ENCODE peak calls at places on chromosome 18, in eight cellular contexts. One of them, this sample, is unnamed.

GRCh38 chr18:41378628-41379027 is 576.4 kb upstream of the PIK3C3 start:
- DNase-seq in astrocyte: peak
- DNase-seq in HepG2: no peak
- DNase-seq in K562: no peak
- DNase-seq in PC-3: peak
- DNase-seq in fibroblast of lung: peak
- DNase-seq in neural progenitor cell: peak
- DNase-seq in GM23248: peak
- DNase-seq in this sample: peak

GRCh38 chr18:63161728-63162195 is 157.8 kb downstream of the BCL2 start:
- DNase-seq in astrocyte: peak
- DNase-seq in HepG2: peak
- DNase-seq in K562: peak
- DNase-seq in PC-3: peak
- DNase-seq in fibroblast of lung: peak
- DNase-seq in neural progenitor cell: no peak
- DNase-seq in GM23248: peak
- DNase-seq in this sample: peak

GRCh38 chr18:26909599-26910290 is 44.2 kb upstream of the AQP4 start:
- DNase-seq in astrocyte: no peak
- DNase-seq in HepG2: peak
- DNase-seq in K562: no peak
- DNase-seq in PC-3: peak
- DNase-seq in fibroblast of lung: no peak
- DNase-seq in neural progenitor cell: no peak
- DNase-seq in GM23248: peak
- DNase-seq in this sample: peak

GRCh38 chr18:44840053-44840826 is 159.6 kb downstream of the SETBP1 start:
- DNase-seq in astrocyte: peak
- DNase-seq in HepG2: no peak
- DNase-seq in K562: no peak
- DNase-seq in PC-3: no peak
- DNase-seq in fibroblast of lung: peak
- DNase-seq in neural progenitor cell: no peak
- DNase-seq in GM23248: no peak
- DNase-seq in this sample: no peak

GRCh38 chr18:45748531-45748930 is 24.6 kb downstream of the SLC14A1 start:
- DNase-seq in astrocyte: no peak
- DNase-seq in HepG2: no peak
- DNase-seq in K562: no peak
- DNase-seq in PC-3: no peak
- DNase-seq in fibroblast of lung: no peak
- DNase-seq in neural progenitor cell: no peak
- DNase-seq in GM23248: no peak
- DNase-seq in this sample: no peak

GRCh38 chr18:10454800-10455550 is 540 bp downstream of the APCDD1 start:
- DNase-seq in astrocyte: no peak
- DNase-seq in HepG2: no peak
- DNase-seq in K562: no peak
- DNase-seq in PC-3: no peak
- DNase-seq in fibroblast of lung: peak
- DNase-seq in neural progenitor cell: no peak
- DNase-seq in GM23248: peak
- DNase-seq in this sample: peak

GRCh38 chr18:79567481-79568147 is 112.0 kb upstream of the CTDP1 start:
- DNase-seq in astrocyte: peak
- DNase-seq in HepG2: no peak
- DNase-seq in K562: no peak
- DNase-seq in PC-3: no peak
- DNase-seq in fibroblast of lung: peak
- DNase-seq in neural progenitor cell: peak
- DNase-seq in GM23248: peak
- DNase-seq in this sample: peak

GRCh38 chr18:50886914-50887313 is 8.0 kb downstream of the ME2 start:
- DNase-seq in astrocyte: no peak
- DNase-seq in HepG2: no peak
- DNase-seq in K562: no peak
- DNase-seq in PC-3: no peak
- DNase-seq in fibroblast of lung: no peak
- DNase-seq in neural progenitor cell: no peak
- DNase-seq in GM23248: no peak
- DNase-seq in this sample: no peak

GRCh38 chr18:457120-457519 is 43.4 kb downstream of the COLEC12 start:
- DNase-seq in astrocyte: no peak
- DNase-seq in HepG2: no peak
- DNase-seq in K562: no peak
- DNase-seq in PC-3: no peak
- DNase-seq in fibroblast of lung: peak
- DNase-seq in neural progenitor cell: peak
- DNase-seq in GM23248: peak
- DNase-seq in this sample: no peak

GRCh38 chr18:7488571-7488970 is 78.5 kb upstream of the PTPRM start:
- DNase-seq in astrocyte: no peak
- DNase-seq in HepG2: no peak
- DNase-seq in K562: no peak
- DNase-seq in PC-3: peak
- DNase-seq in fibroblast of lung: no peak
- DNase-seq in neural progenitor cell: no peak
- DNase-seq in GM23248: no peak
- DNase-seq in this sample: no peak

GRCh38 chr18:33424266-33424946 is 16.1 kb downstream of the CCDC178 start:
- DNase-seq in astrocyte: no peak
- DNase-seq in HepG2: peak
- DNase-seq in K562: no peak
- DNase-seq in PC-3: no peak
- DNase-seq in fibroblast of lung: no peak
- DNase-seq in neural progenitor cell: peak
- DNase-seq in GM23248: no peak
- DNase-seq in this sample: no peak

GRCh38 chr18:57352761-57353136 is 392 bp downstream of the ST8SIA3 start:
- DNase-seq in astrocyte: no peak
- DNase-seq in HepG2: no peak
- DNase-seq in K562: no peak
- DNase-seq in PC-3: no peak
- DNase-seq in fibroblast of lung: no peak
- DNase-seq in neural progenitor cell: peak
- DNase-seq in GM23248: no peak
- DNase-seq in this sample: no peak

GRCh38 chr18:69220529-69220928 is 180.2 kb upstream of the DOK6 start:
- DNase-seq in astrocyte: no peak
- DNase-seq in HepG2: peak
- DNase-seq in K562: no peak
- DNase-seq in PC-3: no peak
- DNase-seq in fibroblast of lung: no peak
- DNase-seq in neural progenitor cell: no peak
- DNase-seq in GM23248: no peak
- DNase-seq in this sample: no peak

GRCh38 chr18:44682181-44682870 is 1.6 kb downstream of the SETBP1 start:
- DNase-seq in astrocyte: no peak
- DNase-seq in HepG2: no peak
- DNase-seq in K562: no peak
- DNase-seq in PC-3: no peak
- DNase-seq in fibroblast of lung: no peak
- DNase-seq in neural progenitor cell: peak
- DNase-seq in GM23248: no peak
- DNase-seq in this sample: peak

GRCh38 chr18:66724664-66725356 is 120.9 kb upstream of the CDH19 start:
- DNase-seq in astrocyte: peak
- DNase-seq in HepG2: peak
- DNase-seq in K562: no peak
- DNase-seq in PC-3: peak
- DNase-seq in fibroblast of lung: no peak
- DNase-seq in neural progenitor cell: no peak
- DNase-seq in GM23248: no peak
- DNase-seq in this sample: peak

GRCh38 chr18:24189007-24189528 is 50.2 kb downstream of the CABYR start:
- DNase-seq in astrocyte: no peak
- DNase-seq in HepG2: no peak
- DNase-seq in K562: no peak
- DNase-seq in PC-3: no peak
- DNase-seq in fibroblast of lung: peak
- DNase-seq in neural progenitor cell: no peak
- DNase-seq in GM23248: peak
- DNase-seq in this sample: no peak

GRCh38 chr18:70289351-70290330 is 796 bp downstream of the SOCS6 start:
- DNase-seq in astrocyte: no peak
- DNase-seq in HepG2: no peak
- DNase-seq in K562: peak
- DNase-seq in PC-3: peak
- DNase-seq in fibroblast of lung: peak
- DNase-seq in neural progenitor cell: peak
- DNase-seq in GM23248: peak
- DNase-seq in this sample: peak

GRCh38 chr18:9988665-9989064 is 74.8 kb downstream of the VAPA start:
- DNase-seq in astrocyte: no peak
- DNase-seq in HepG2: peak
- DNase-seq in K562: no peak
- DNase-seq in PC-3: no peak
- DNase-seq in fibroblast of lung: no peak
- DNase-seq in neural progenitor cell: no peak
- DNase-seq in GM23248: no peak
- DNase-seq in this sample: no peak

GRCh38 chr18:13513015-13513414 is 213.3 kb downstream of the FAM210A start:
- DNase-seq in astrocyte: peak
- DNase-seq in HepG2: peak
- DNase-seq in K562: no peak
- DNase-seq in PC-3: no peak
- DNase-seq in fibroblast of lung: no peak
- DNase-seq in neural progenitor cell: peak
- DNase-seq in GM23248: no peak
- DNase-seq in this sample: no peak

GRCh38 chr18:63409301-63409700 is 13.0 kb downstream of the VPS4B start:
- DNase-seq in astrocyte: peak
- DNase-seq in HepG2: no peak
- DNase-seq in K562: no peak
- DNase-seq in PC-3: peak
- DNase-seq in fibroblast of lung: peak
- DNase-seq in neural progenitor cell: no peak
- DNase-seq in GM23248: no peak
- DNase-seq in this sample: peak

GRCh38 chr18:70600225-70600925 is 311.5 kb downstream of the SOCS6 start:
- DNase-seq in astrocyte: no peak
- DNase-seq in HepG2: no peak
- DNase-seq in K562: no peak
- DNase-seq in PC-3: no peak
- DNase-seq in fibroblast of lung: no peak
- DNase-seq in neural progenitor cell: no peak
- DNase-seq in GM23248: no peak
- DNase-seq in this sample: no peak

GRCh38 chr18:79604205-79604912 is 75.2 kb upstream of the CTDP1 start:
- DNase-seq in astrocyte: no peak
- DNase-seq in HepG2: no peak
- DNase-seq in K562: no peak
- DNase-seq in PC-3: no peak
- DNase-seq in fibroblast of lung: no peak
- DNase-seq in neural progenitor cell: no peak
- DNase-seq in GM23248: no peak
- DNase-seq in this sample: no peak

GRCh38 chr18:38612904-38613303 is 1047.3 kb upstream of the CELF4 start:
- DNase-seq in astrocyte: no peak
- DNase-seq in HepG2: no peak
- DNase-seq in K562: no peak
- DNase-seq in PC-3: no peak
- DNase-seq in fibroblast of lung: no peak
- DNase-seq in neural progenitor cell: no peak
- DNase-seq in GM23248: no peak
- DNase-seq in this sample: no peak

GRCh38 chr18:38606841-38607240 is 1041.2 kb upstream of the CELF4 start:
- DNase-seq in astrocyte: no peak
- DNase-seq in HepG2: no peak
- DNase-seq in K562: no peak
- DNase-seq in PC-3: no peak
- DNase-seq in fibroblast of lung: no peak
- DNase-seq in neural progenitor cell: no peak
- DNase-seq in GM23248: no peak
- DNase-seq in this sample: no peak

GRCh38 chr18:38611036-38611964 is 1045.7 kb upstream of the CELF4 start:
- DNase-seq in astrocyte: no peak
- DNase-seq in HepG2: no peak
- DNase-seq in K562: no peak
- DNase-seq in PC-3: no peak
- DNase-seq in fibroblast of lung: no peak
- DNase-seq in neural progenitor cell: no peak
- DNase-seq in GM23248: no peak
- DNase-seq in this sample: no peak
- TF ChIP-seq EZH2 in astrocyte: no peak
- TF ChIP-seq EZH2 in HepG2: no peak
- TF ChIP-seq EZH2 in K562: no peak
- TF ChIP-seq EZH2 in PC-3: no peak
- TF ChIP-seq EZH2 in fibroblast of lung: no peak
- TF ChIP-seq EZH2 in neural progenitor cell: no peak
- TF ChIP-seq EZH2 in GM23248: no peak
- TF ChIP-seq EZH2 in this sample: no peak

GRCh38 chr18:77255426-77256105 is 5.9 kb downstream of the GALR1 start:
- DNase-seq in astrocyte: no peak
- DNase-seq in HepG2: no peak
- DNase-seq in K562: no peak
- DNase-seq in PC-3: no peak
- DNase-seq in fibroblast of lung: no peak
- DNase-seq in neural progenitor cell: no peak
- DNase-seq in GM23248: no peak
- DNase-seq in this sample: no peak
- H3K4me2 ChIP-seq in astrocyte: no peak
- H3K4me2 ChIP-seq in HepG2: no peak
- H3K4me2 ChIP-seq in K562: no peak
- H3K4me2 ChIP-seq in PC-3: no peak
- H3K4me2 ChIP-seq in fibroblast of lung: no peak
- H3K4me2 ChIP-seq in neural progenitor cell: no peak
- H3K4me2 ChIP-seq in GM23248: no peak
- H3K4me2 ChIP-seq in this sample: no peak

GRCh38 chr18:49274188-49274714 is 186.2 kb downstream of the DYM start:
- DNase-seq in astrocyte: peak
- DNase-seq in HepG2: no peak
- DNase-seq in K562: no peak
- DNase-seq in PC-3: no peak
- DNase-seq in fibroblast of lung: peak
- DNase-seq in neural progenitor cell: no peak
- DNase-seq in GM23248: peak
- DNase-seq in this sample: no peak
- TF ChIP-seq EZH2 in astrocyte: no peak
- TF ChIP-seq EZH2 in HepG2: no peak
- TF ChIP-seq EZH2 in K562: no peak
- TF ChIP-seq EZH2 in PC-3: no peak
- TF ChIP-seq EZH2 in fibroblast of lung: no peak
- TF ChIP-seq EZH2 in neural progenitor cell: no peak
- TF ChIP-seq EZH2 in GM23248: no peak
- TF ChIP-seq EZH2 in this sample: no peak

DNA sequence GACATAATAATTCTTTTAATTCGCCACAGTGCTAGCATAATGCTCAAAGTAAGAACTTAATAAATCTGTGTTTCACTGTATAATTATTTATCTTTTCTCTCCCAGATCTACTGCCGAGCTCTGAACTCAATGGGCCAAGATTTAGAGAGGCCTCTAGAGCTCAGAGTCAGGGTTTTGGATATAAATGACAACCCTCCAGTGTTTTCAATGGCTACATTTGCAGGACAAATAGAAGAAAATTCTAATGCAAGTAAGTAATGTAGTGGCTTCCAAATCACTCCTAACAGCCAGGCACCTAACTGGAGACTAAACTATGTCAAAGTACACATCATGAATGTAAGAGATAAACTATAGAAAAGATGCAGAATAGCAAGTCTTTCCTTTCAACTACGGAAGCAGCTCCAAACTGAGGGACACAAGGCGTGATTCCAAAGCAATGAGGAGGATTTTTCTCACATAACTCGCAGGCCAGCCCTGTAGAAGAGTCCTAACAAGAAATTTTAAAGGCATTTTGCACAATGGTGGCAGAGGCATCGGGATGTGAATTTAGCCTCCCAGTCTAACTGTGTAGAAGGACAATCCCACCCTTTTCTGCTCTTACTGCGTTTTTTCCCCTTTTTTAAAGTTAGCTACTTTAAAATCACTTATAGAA is 12.0 kb downstream of the DSG1 start:
- DNase-seq in astrocyte: no peak
- DNase-seq in HepG2: no peak
- DNase-seq in K562: no peak
- DNase-seq in PC-3: no peak
- DNase-seq in fibroblast of lung: no peak
- DNase-seq in neural progenitor cell: no peak
- DNase-seq in GM23248: no peak
- DNase-seq in this sample: no peak
- H3K4me2 ChIP-seq in astrocyte: no peak
- H3K4me2 ChIP-seq in HepG2: no peak
- H3K4me2 ChIP-seq in K562: no peak
- H3K4me2 ChIP-seq in PC-3: no peak
- H3K4me2 ChIP-seq in fibroblast of lung: no peak
- H3K4me2 ChIP-seq in neural progenitor cell: no peak
- H3K4me2 ChIP-seq in GM23248: no peak
- H3K4me2 ChIP-seq in this sample: no peak

This sample was measured in mammary epithelial cell.